ENCODE peak calls at places on chromosomes 3 and 15, in five cellular contexts. One of them, this sample, is unnamed.

GRCh38 chr3:126706631-126707030 is 2.6 kb downstream of the CHCHD6 start:
- DNase-seq in Right ventricle myocardium superior: no peak
- DNase-seq in amniotic epithelial cell: no peak
- DNase-seq in T-helper 1 cell: no peak
- DNase-seq in fibroblast of pulmonary artery: no peak
- DNase-seq in this sample: no peak

GRCh38 chr15:94666553-94666952 is 435.2 kb downstream of the MCTP2 start:
- DNase-seq in Right ventricle myocardium superior: no peak
- DNase-seq in fibroblast of pulmonary artery: no peak
- DNase-seq in amniotic epithelial cell: no peak
- DNase-seq in T-helper 1 cell: no peak
- DNase-seq in this sample: no peak

GRCh38 chr3:31106204-31106603 is 211.7 kb upstream of the GADL1 start:
- DNase-seq in Right ventricle myocardium superior: no peak
- DNase-seq in amniotic epithelial cell: peak
- DNase-seq in fibroblast of pulmonary artery: peak
- DNase-seq in T-helper 1 cell: peak
- DNase-seq in this sample: peak

GRCh38 chr3:39288300-39288808 is 8.5 kb upstream of the CX3CR1 start:
- DNase-seq in T-helper 1 cell: peak
- DNase-seq in amniotic epithelial cell: peak
- DNase-seq in Right ventricle myocardium superior: peak
- DNase-seq in fibroblast of pulmonary artery: peak
- DNase-seq in this sample: peak

GRCh38 chr15:48578965-48579364 is 66.5 kb downstream of the FBN1 start:
- DNase-seq in T-helper 1 cell: no peak
- DNase-seq in fibroblast of pulmonary artery: no peak
- DNase-seq in Right ventricle myocardium superior: no peak
- DNase-seq in amniotic epithelial cell: peak
- DNase-seq in this sample: no peak

GRCh38 chr15:58179741-58180381 is 41.7 kb downstream of the AQP9 start:
- DNase-seq in T-helper 1 cell: peak
- DNase-seq in fibroblast of pulmonary artery: peak
- DNase-seq in Right ventricle myocardium superior: no peak
- DNase-seq in amniotic epithelial cell: peak
- DNase-seq in this sample: peak

GRCh38 chr15:42053914-42054313 is 33.1 kb upstream of the PLA2G4E start:
- DNase-seq in amniotic epithelial cell: no peak
- DNase-seq in fibroblast of pulmonary artery: no peak
- DNase-seq in T-helper 1 cell: no peak
- DNase-seq in Right ventricle myocardium superior: peak
- DNase-seq in this sample: no peak

GRCh38 chr3:117399311-117400068 is 689.9 kb downstream of the TUSC7 start:
- DNase-seq in amniotic epithelial cell: peak
- DNase-seq in T-helper 1 cell: no peak
- DNase-seq in fibroblast of pulmonary artery: peak
- DNase-seq in Right ventricle myocardium superior: no peak
- DNase-seq in this sample: no peak

GRCh38 chr15:34973512-34973911 is 4.0 kb upstream of the AQR start:
- DNase-seq in T-helper 1 cell: no peak
- DNase-seq in fibroblast of pulmonary artery: no peak
- DNase-seq in amniotic epithelial cell: no peak
- DNase-seq in Right ventricle myocardium superior: no peak
- DNase-seq in this sample: no peak

GRCh38 chr15:62895905-62896316 is 146.6 kb upstream of the TPM1 start:
- DNase-seq in amniotic epithelial cell: peak
- DNase-seq in fibroblast of pulmonary artery: peak
- DNase-seq in Right ventricle myocardium superior: no peak
- DNase-seq in T-helper 1 cell: no peak
- DNase-seq in this sample: peak

GRCh38 chr15:49282366-49282765 is 112.3 kb downstream of the GALK2 start:
- DNase-seq in amniotic epithelial cell: peak
- DNase-seq in T-helper 1 cell: no peak
- DNase-seq in fibroblast of pulmonary artery: peak
- DNase-seq in Right ventricle myocardium superior: no peak
- DNase-seq in this sample: no peak

GRCh38 chr3:49841126-49841525 is 15.2 kb downstream of the TRAIP start:
- DNase-seq in amniotic epithelial cell: peak
- DNase-seq in T-helper 1 cell: no peak
- DNase-seq in fibroblast of pulmonary artery: peak
- DNase-seq in Right ventricle myocardium superior: no peak
- DNase-seq in this sample: peak

GRCh38 chr3:141452045-141452444 is 34.8 kb upstream of the RASA2 start:
- DNase-seq in Right ventricle myocardium superior: no peak
- DNase-seq in amniotic epithelial cell: peak
- DNase-seq in T-helper 1 cell: peak
- DNase-seq in fibroblast of pulmonary artery: peak
- DNase-seq in this sample: peak

GRCh38 chr15:54388746-54389145 is 410.5 kb downstream of the UNC13C start:
- DNase-seq in fibroblast of pulmonary artery: no peak
- DNase-seq in Right ventricle myocardium superior: no peak
- DNase-seq in amniotic epithelial cell: no peak
- DNase-seq in T-helper 1 cell: no peak
- DNase-seq in this sample: no peak

GRCh38 chr3:196737655-196738054 is 2.0 kb upstream of the PAK2 start:
- DNase-seq in amniotic epithelial cell: no peak
- DNase-seq in T-helper 1 cell: no peak
- DNase-seq in Right ventricle myocardium superior: no peak
- DNase-seq in fibroblast of pulmonary artery: no peak
- DNase-seq in this sample: no peak

GRCh38 chr3:72924055-72924454 is 36.2 kb downstream of the GXYLT2 start:
- DNase-seq in fibroblast of pulmonary artery: no peak
- DNase-seq in Right ventricle myocardium superior: no peak
- DNase-seq in amniotic epithelial cell: no peak
- DNase-seq in T-helper 1 cell: no peak
- DNase-seq in this sample: peak

GRCh38 chr3:113533534-113533892 is 1.2 kb downstream of the SIDT1 start:
- DNase-seq in Right ventricle myocardium superior: no peak
- DNase-seq in T-helper 1 cell: peak
- DNase-seq in fibroblast of pulmonary artery: no peak
- DNase-seq in amniotic epithelial cell: no peak
- DNase-seq in this sample: no peak

GRCh38 chr3:187040637-187041361 is 98.5 kb downstream of the RPL39L start:
- DNase-seq in Right ventricle myocardium superior: no peak
- DNase-seq in amniotic epithelial cell: peak
- DNase-seq in fibroblast of pulmonary artery: peak
- DNase-seq in T-helper 1 cell: peak
- DNase-seq in this sample: peak

GRCh38 chr3:190697901-190698300 is 164.6 kb downstream of the GMNC start:
- DNase-seq in T-helper 1 cell: no peak
- DNase-seq in amniotic epithelial cell: peak
- DNase-seq in fibroblast of pulmonary artery: peak
- DNase-seq in Right ventricle myocardium superior: no peak
- DNase-seq in this sample: peak

GRCh38 chr15:62999923-63000484 is 42.5 kb upstream of the TPM1 start:
- DNase-seq in fibroblast of pulmonary artery: no peak
- DNase-seq in Right ventricle myocardium superior: no peak
- DNase-seq in T-helper 1 cell: no peak
- DNase-seq in amniotic epithelial cell: no peak
- DNase-seq in this sample: no peak

GRCh38 chr3:101926594-101927105 is 77.3 kb downstream of the NFKBIZ start:
- DNase-seq in fibroblast of pulmonary artery: peak
- DNase-seq in Right ventricle myocardium superior: no peak
- DNase-seq in amniotic epithelial cell: no peak
- DNase-seq in T-helper 1 cell: no peak
- DNase-seq in this sample: peak

GRCh38 chr15:88906551-88906950 is 6.6 kb downstream of the MFGE8 start:
- DNase-seq in amniotic epithelial cell: no peak
- DNase-seq in fibroblast of pulmonary artery: no peak
- DNase-seq in Right ventricle myocardium superior: peak
- DNase-seq in T-helper 1 cell: no peak
- DNase-seq in this sample: no peak

GRCh38 chr3:94440767-94441493 is 378.1 kb downstream of the NSUN3 start:
- DNase-seq in fibroblast of pulmonary artery: peak
- DNase-seq in T-helper 1 cell: no peak
- DNase-seq in Right ventricle myocardium superior: no peak
- DNase-seq in amniotic epithelial cell: peak
- DNase-seq in this sample: peak

GRCh38 chr3:116005404-116005803 is 382.1 kb downstream of the GAP43 start:
- DNase-seq in amniotic epithelial cell: peak
- DNase-seq in Right ventricle myocardium superior: peak
- DNase-seq in fibroblast of pulmonary artery: peak
- DNase-seq in T-helper 1 cell: no peak
- DNase-seq in this sample: peak

GRCh38 chr3:113697192-113698090 is 999 bp upstream of the USF3 start:
- DNase-seq in amniotic epithelial cell: no peak
- DNase-seq in Right ventricle myocardium superior: no peak
- DNase-seq in fibroblast of pulmonary artery: peak
- DNase-seq in T-helper 1 cell: no peak
- DNase-seq in this sample: peak

GRCh38 chr15:79680721-79681120 is 216.1 kb downstream of the MTHFS start:
- DNase-seq in amniotic epithelial cell: peak
- DNase-seq in Right ventricle myocardium superior: no peak
- DNase-seq in fibroblast of pulmonary artery: peak
- DNase-seq in T-helper 1 cell: no peak
- DNase-seq in this sample: peak